ENCODE peak calls at places on chromosomes 4 and X, in seven cellular contexts. P is heart right ventricle, L is sigmoid colon, D is IMR-90, I is A549, C is aorta, U is foreskin fibroblast. Z is an unnamed sample.

GRCh38 chrX:131812847-131813825 is 210.0 kb upstream of the STK26 start:
- DNase-seq in P (no peak), I (peak), L (peak), D (peak), C (peak), U (peak), Z (no peak)

GRCh38 chr4:146095091-146095690 is 80.3 kb upstream of the LSM6 start:
- DNase-seq in U (peak), L (no peak), I (peak), C (no peak), P (no peak), D (peak), Z (no peak)

GRCh38 chrX:148500428-148501120 is at the start of gene AFF2:
- DNase-seq in I (peak), L (no peak), P (peak), U (peak), C (peak), D (no peak), Z (peak)

GRCh38 chr4:80321341-80321740 is 14.2 kb upstream of the CFAP299 start:
- DNase-seq in D (no peak), C (no peak), L (no peak), P (no peak), U (no peak), I (no peak), Z (no peak)

GRCh38 chr4:141497627-141498026 is 138.8 kb upstream of the IL15 start:
- DNase-seq in U (no peak), C (no peak), I (no peak), L (no peak), D (no peak), P (no peak), Z (no peak)

GRCh38 chrX:23952984-23953907 is 45.4 kb downstream of the CXorf58 start:
- DNase-seq in L (no peak), U (no peak), D (no peak), P (no peak), I (peak), C (no peak), Z (peak)

GRCh38 chr4:6391852-6392188 is 80.6 kb downstream of the PPP2R2C start:
- DNase-seq in I (peak), P (no peak), C (no peak), L (no peak), D (no peak), U (no peak), Z (no peak)

GRCh38 chr4:158652920-158653319 is 18.8 kb downstream of the C4orf46 start:
- DNase-seq in D (no peak), C (no peak), P (no peak), U (peak), I (no peak), L (no peak), Z (no peak)

GRCh38 chrX:20743054-20743453 is 476.3 kb upstream of the RPS6KA3 start:
- DNase-seq in L (no peak), D (no peak), P (no peak), U (no peak), C (no peak), I (no peak), Z (no peak)

GRCh38 chr4:1081689-1082040 is 31.7 kb downstream of the RNF212 start:
- DNase-seq in U (peak), D (peak), C (no peak), P (no peak), I (peak), L (no peak), Z (peak)

GRCh38 chrX:20620301-20620700 is 353.6 kb upstream of the RPS6KA3 start:
- DNase-seq in C (no peak), P (no peak), I (peak), L (no peak), D (no peak), U (peak), Z (peak)

DNA sequence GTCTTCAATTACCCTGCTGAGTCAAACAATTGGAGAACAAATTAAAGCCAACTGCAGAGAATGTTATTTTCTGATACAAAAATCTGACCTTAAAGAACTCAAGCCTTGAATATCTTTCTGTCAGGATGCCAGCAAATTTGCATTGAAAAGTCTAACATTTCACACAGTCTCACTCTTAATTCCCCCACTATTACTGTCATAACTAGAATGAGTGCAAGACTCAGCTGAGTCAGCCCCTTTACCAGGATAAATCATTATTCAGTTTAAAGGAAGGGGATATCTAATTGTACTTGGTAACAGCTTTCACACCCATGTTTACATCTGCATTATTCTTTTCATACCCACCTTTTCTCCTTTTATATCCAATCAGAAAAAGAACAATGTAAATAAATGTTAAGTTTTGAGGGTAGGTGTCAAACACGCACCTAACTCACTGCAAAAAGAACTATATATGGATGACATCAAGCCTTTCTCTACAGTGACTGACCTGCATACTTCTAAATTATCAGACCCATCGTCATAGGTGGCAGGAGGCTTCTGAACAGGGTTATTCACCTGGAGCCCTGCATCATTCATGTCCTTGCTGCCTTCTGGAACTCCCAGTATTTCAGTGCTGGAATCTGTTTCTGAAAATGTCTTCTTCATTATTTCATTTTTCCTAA is 117.4 kb downstream of the TMA16 start:
- DNase-seq in U (no peak), I (no peak), C (no peak), P (no peak), D (no peak), L (no peak), Z (no peak)
- H3K4me3 ChIP-seq in U (no peak), I (no peak), C (no peak), P (peak), D (no peak), L (peak), Z (no peak)

DNA sequence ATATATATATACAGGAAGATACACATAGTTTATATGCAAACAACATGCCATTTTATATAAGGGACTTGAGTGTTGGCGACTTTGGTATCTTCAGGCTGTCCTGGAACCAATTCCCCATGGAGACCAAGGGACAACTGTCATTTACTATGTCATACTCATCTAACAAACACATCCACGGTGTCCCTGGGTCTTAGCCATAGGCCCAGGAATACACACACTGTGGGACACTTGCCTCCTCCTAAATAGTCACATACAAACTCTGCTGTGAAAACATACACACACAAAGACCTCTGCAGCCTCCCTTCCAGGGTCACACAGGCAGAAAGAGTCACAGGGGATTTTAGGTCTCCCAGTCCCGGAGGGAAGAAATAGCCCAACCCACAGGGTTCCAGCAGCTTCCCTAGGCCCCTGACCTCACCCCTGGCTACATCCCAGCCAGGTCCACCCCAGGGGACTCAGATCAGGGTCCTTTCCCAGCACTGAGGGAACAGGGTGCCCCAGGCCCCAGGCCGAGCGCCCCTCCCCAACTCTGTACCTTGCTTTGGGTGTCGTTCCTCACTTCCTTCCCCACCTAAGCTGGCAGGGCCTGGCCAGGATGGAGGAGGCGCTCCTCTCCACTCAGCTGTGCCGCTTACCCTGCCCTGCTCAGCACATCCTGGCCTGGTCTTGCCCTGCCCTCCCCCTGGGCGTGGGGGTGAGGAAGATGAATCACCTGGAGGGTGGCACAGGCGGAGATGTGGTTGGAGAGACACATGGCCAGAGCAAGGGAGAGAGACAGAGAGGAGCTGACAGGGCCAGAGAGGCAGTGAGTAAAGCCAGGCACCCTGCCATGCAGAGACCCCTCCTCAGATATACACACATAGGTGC is 21.8 kb downstream of the FGD1 start:
- DNase-seq in I (no peak), D (no peak), C (no peak), P (no peak), U (peak), L (no peak), Z (peak)
- H3K4me3 ChIP-seq in I (no peak), D (no peak), C (no peak), P (no peak), U (no peak), L (no peak), Z (no peak)

DNA sequence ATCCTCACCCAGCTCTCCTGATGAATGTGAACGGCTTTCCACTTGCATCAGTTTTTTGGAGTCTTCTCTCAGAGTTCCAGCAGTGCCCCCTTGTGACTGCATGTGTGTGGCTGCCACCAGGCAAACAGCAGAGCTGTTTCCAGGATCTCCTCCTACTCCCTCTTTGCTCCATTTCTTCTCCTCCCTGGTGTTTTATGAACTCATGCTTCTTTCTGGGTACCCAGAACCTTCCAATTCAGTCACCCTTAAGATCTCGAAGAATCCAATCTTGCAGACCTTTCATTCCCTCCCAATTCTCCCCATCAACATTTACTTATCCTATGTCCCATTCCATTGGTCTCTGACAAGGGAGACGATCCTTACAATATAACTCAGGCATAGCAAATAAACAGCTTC is 6.8 kb upstream of the TCEANC start:
- DNase-seq in P (peak), D (peak), L (peak), C (peak), I (peak), U (peak), Z (peak)
- H3K4me3 ChIP-seq in P (no peak), D (no peak), L (no peak), C (no peak), I (no peak), U (no peak), Z (no peak)

GRCh38 chr4:109547394-109547793 is 12.7 kb upstream of the MCUB start:
- DNase-seq in U (peak), L (no peak), D (peak), C (no peak), P (no peak), I (no peak), Z (no peak)

GRCh38 chr4:109552240-109552639 is 7.8 kb upstream of the MCUB start:
- DNase-seq in I (no peak), D (no peak), L (no peak), U (no peak), P (no peak), C (no peak), Z (no peak)

GRCh38 chr4:109553130-109553529 is 6.9 kb upstream of the MCUB start:
- DNase-seq in U (no peak), P (no peak), I (no peak), D (no peak), C (no peak), L (no peak), Z (no peak)

GRCh38 chr4:109548655-109549054 is 11.4 kb upstream of the MCUB start:
- DNase-seq in U (peak), L (no peak), C (no peak), P (no peak), I (no peak), D (peak), Z (peak)
- H3K4me3 ChIP-seq in U (no peak), L (no peak), C (no peak), P (no peak), I (no peak), D (no peak), Z (no peak)

GRCh38 chrX:1533083-1533482 is 3.9 kb downstream of the P2RY8 start:
- DNase-seq in U (no peak), C (no peak), I (no peak), L (no peak), P (no peak), D (no peak), Z (no peak)

GRCh38 chrX:1536712-1537030 is 314 bp downstream of the P2RY8 start:
- DNase-seq in C (no peak), L (no peak), D (no peak), P (no peak), I (no peak), U (no peak), Z (no peak)

GRCh38 chrX:1534321-1535168 is 2.4 kb downstream of the P2RY8 start:
- DNase-seq in P (no peak), D (no peak), I (no peak), L (no peak), C (no peak), U (no peak), Z (no peak)

GRCh38 chrX:1535241-1536041 is 1.5 kb downstream of the P2RY8 start:
- DNase-seq in D (no peak), L (no peak), I (no peak), C (peak), P (no peak), U (no peak), Z (no peak)

GRCh38 chrX:1537031-1537715 is at the start of gene P2RY8:
- DNase-seq in C (no peak), I (peak), U (peak), P (peak), D (no peak), L (peak), Z (peak)
- H3K4me3 ChIP-seq in C (no peak), I (peak), U (no peak), P (peak), D (no peak), L (peak), Z (no peak)